ENCODE peak calls at places on chromosomes 11 and 22, in six cellular contexts. T is renal cortical epithelial cell, W is GM04504, L is NAMALWA, K is heart right ventricle, S is NCI-H460. V is an unnamed sample.

GRCh38 chr11:14300661-14301304 is 58.2 kb downstream of the RRAS2 start:
- DNase-seq in T (peak; percentile 77), W (peak; percentile 40), L (peak; percentile 82), K (no peak), S (peak; percentile 52), V (peak; percentile 36)

GRCh38 chr11:25449100-25449499 is 882.8 kb upstream of the ANO3 start:
- DNase-seq in T (no peak), W (no peak), L (no peak), K (no peak), S (no peak), V (no peak)

GRCh38 chr22:49705216-49705600 is 122.5 kb downstream of the BRD1 start:
- DNase-seq in T (no peak), W (no peak), L (no peak), K (no peak), S (no peak), V (no peak)

GRCh38 chr11:46920709-46921108 is 2.4 kb upstream of the LRP4 start:
- DNase-seq in T (peak; percentile 99), W (peak; percentile 99), L (no peak), K (no peak), S (no peak), V (no peak)

GRCh38 chr11:33753304-33753703 is 17.1 kb upstream of the CD59 start:
- DNase-seq in T (peak; percentile 77), W (no peak), L (no peak), K (no peak), S (no peak), V (no peak)

GRCh38 chr11:33366918-33367317 is 109.7 kb downstream of the HIPK3 start:
- DNase-seq in T (no peak), W (no peak), L (no peak), K (no peak), S (no peak), V (no peak)

GRCh38 chr11:62012451-62013265 is 45.2 kb upstream of the FTH1 start:
- DNase-seq in T (peak; percentile 94), W (no peak), L (no peak), K (no peak), S (no peak), V (no peak)

GRCh38 chr11:7759010-7759409 is 37.7 kb downstream of the OR5P2 start:
- DNase-seq in T (no peak), W (no peak), L (no peak), K (no peak), S (no peak), V (no peak)

GRCh38 chr11:71499125-71499524 is 27.9 kb upstream of the KRTAP5-7 start:
- DNase-seq in T (no peak), W (no peak), L (no peak), K (no peak), S (no peak), V (no peak)

GRCh38 chr11:78427615-78428272 is 10.1 kb upstream of the GAB2 start:
- DNase-seq in T (no peak), W (no peak), L (no peak), K (no peak), S (no peak), V (no peak)

GRCh38 chr22:19766235-19766505 is 5.6 kb downstream of the TBX1 start:
- DNase-seq in T (no peak), W (no peak), L (no peak), K (no peak), S (no peak), V (no peak)

GRCh38 chr22:50009765-50010675 is 2.5 kb downstream of the IL17REL start:
- DNase-seq in T (no peak), W (no peak), L (no peak), K (no peak), S (no peak), V (no peak)

GRCh38 chr11:59706518-59707285 is 6.9 kb downstream of the OR10V1 start:
- DNase-seq in T (peak; percentile 83), W (peak; percentile 29), L (no peak), K (no peak), S (no peak), V (no peak)

GRCh38 chr11:10511046-10511711 is 29.8 kb downstream of the RNF141 start:
- DNase-seq in T (no peak), W (no peak), L (no peak), K (no peak), S (no peak), V (no peak)

GRCh38 chr11:79458712-79459111 is 17.9 kb upstream of the TENM4 start:
- DNase-seq in T (peak; percentile 50), W (no peak), L (no peak), K (no peak), S (no peak), V (no peak)

GRCh38 chr22:24805790-24806662 is at the start of gene SGSM1:
- DNase-seq in T (peak; percentile 3), W (no peak), L (peak; percentile 68), K (peak; percentile 87), S (peak; percentile 58), V (peak; percentile 79)

GRCh38 chr22:43829904-43830851 is 18.1 kb upstream of the EFCAB6 start:
- DNase-seq in T (peak; percentile 35), W (peak; percentile 27), L (no peak), K (peak; percentile 86), S (no peak), V (no peak)

GRCh38 chr11:76251223-76251575 is 44.9 kb upstream of the WNT11 start:
- DNase-seq in T (no peak), W (no peak), L (no peak), K (no peak), S (no peak), V (no peak)